ENCODE peak calls at places on chromosomes 16 and 17, in five cellular contexts. A is stomach, G is cardiac fibroblast, F is endothelial cell, D is heart left ventricle. Q is an unnamed sample.
A peak's percentile ranks its signal among the peaks of the same experiment; 100 is the strongest.

GRCh38 chr17:42107597-42108576 is 4.6 kb downstream of the DHX58 start:
- DNase-seq in D (peak; percentile 73), G (peak; percentile 66), A (peak; percentile 86), F (peak; percentile 87), Q (peak; percentile 95)

GRCh38 chr17:65696739-65697394 is 135.4 kb upstream of the AXIN2 start:
- DNase-seq in F (no peak), A (no peak), G (peak; percentile 58), D (no peak), Q (no peak)

GRCh38 chr16:76639685-76640289 is 362.6 kb downstream of the CNTNAP4 start:
- DNase-seq in G (peak; percentile 34), A (no peak), D (no peak), F (no peak), Q (peak; percentile 32)

GRCh38 chr17:67316776-67317175 is 49.6 kb downstream of the PSMD12 start:
- DNase-seq in F (no peak), A (no peak), G (no peak), D (no peak), Q (no peak)

GRCh38 chr16:68232335-68232734 is 3.6 kb downstream of the ESRP2 start:
- DNase-seq in G (no peak), A (no peak), F (no peak), D (no peak), Q (no peak)

GRCh38 chr17:49575524-49576120 is at the start of gene NXPH3:
- DNase-seq in A (peak; percentile 80), G (peak; percentile 61), D (peak; percentile 62), F (peak; percentile 90), Q (peak; percentile 79)

GRCh38 chr16:66406534-66407368 is 20.3 kb upstream of the BEAN1 start:
- DNase-seq in G (peak; percentile 75), D (peak; percentile 85), F (peak; percentile 91), A (peak; percentile 89), Q (peak; percentile 91)

GRCh38 chr17:40315678-40316570 is 6.9 kb downstream of the RARA start:
- DNase-seq in D (peak; percentile 23), G (no peak), A (peak; percentile 25), F (no peak), Q (peak; percentile 18)

GRCh38 chr17:55634702-55635101 is 88.0 kb downstream of the TMEM100 start:
- DNase-seq in A (no peak), G (peak; percentile 62), F (no peak), D (no peak), Q (no peak)

GRCh38 chr16:3182608-3183444 is 5.2 kb upstream of the OR1F1 start:
- DNase-seq in A (peak; percentile 37), D (no peak), F (peak; percentile 78), G (peak; percentile 47), Q (peak; percentile 71)

GRCh38 chr17:1783834-1784611 is 22.2 kb downstream of the SERPINF1 start:
- DNase-seq in D (peak; percentile 91), A (peak; percentile 63), F (no peak), G (peak; percentile 97), Q (no peak)

GRCh38 chr16:27317738-27318398 is 4.1 kb downstream of the IL4R start:
- DNase-seq in A (no peak), G (no peak), F (no peak), D (no peak), Q (no peak)

GRCh38 chr16:65445313-65446260 is 323.7 kb upstream of the CDH11 start:
- DNase-seq in G (peak; percentile 6), D (no peak), F (no peak), A (no peak), Q (no peak)

GRCh38 chr17:68461589-68461988 is 4.3 kb upstream of the WIPI1 start:
- DNase-seq in G (no peak), D (peak; percentile 69), A (peak; percentile 45), F (no peak), Q (no peak)

GRCh38 chr16:54783980-54784379 is 146.7 kb upstream of the IRX5 start:
- DNase-seq in A (no peak), D (no peak), G (no peak), F (no peak), Q (no peak)

GRCh38 chr17:47315451-47316266 is 8.1 kb upstream of the EFCAB13 start:
- DNase-seq in G (peak; percentile 89), F (peak; percentile 25), D (no peak), A (no peak), Q (peak; percentile 32)

GRCh38 chr17:67003231-67003630 is 38.7 kb downstream of the CACNG4 start:
- DNase-seq in D (no peak), F (no peak), A (no peak), G (no peak), Q (no peak)

GRCh38 chr17:60817187-60817586 is 139.5 kb downstream of the BCAS3 start:
- DNase-seq in A (no peak), G (peak; percentile 79), F (no peak), D (no peak), Q (no peak)

GRCh38 chr16:89094252-89094901 is 725 bp downstream of the ACSF3 start:
- DNase-seq in A (no peak), G (peak; percentile 9), F (no peak), D (no peak), Q (no peak)

GRCh38 chr17:28534740-28535375 is 17.6 kb downstream of the UNC119 start:
- DNase-seq in F (no peak), G (no peak), A (no peak), D (no peak), Q (no peak)

GRCh38 chr16:79272141-79272577 is 328.4 kb downstream of the MAF start:
- DNase-seq in F (no peak), D (no peak), A (no peak), G (no peak), Q (no peak)

GRCh38 chr17:64259922-64260321 is 3.1 kb downstream of the TEX2 start:
- DNase-seq in A (no peak), F (no peak), D (no peak), G (peak; percentile 78), Q (no peak)

GRCh38 chr17:81902023-81902652 is at the start of gene NPB:
- DNase-seq in D (peak; percentile 30), A (peak; percentile 49), F (no peak), G (no peak), Q (peak; percentile 58)

GRCh38 chr16:81730090-81731051 is 48.7 kb upstream of the PLCG2 start:
- DNase-seq in D (peak; percentile 89), A (peak; percentile 89), G (peak; percentile 86), F (peak; percentile 86), Q (peak; percentile 99)

GRCh38 chr17:45222273-45222993 is 748 bp downstream of the FMNL1 start:
- DNase-seq in G (no peak), A (no peak), F (no peak), D (peak; percentile 27), Q (peak; percentile 24)

GRCh38 chr16:3787924-3788661 is 70.8 kb upstream of the TRAP1 start:
- DNase-seq in G (no peak), D (no peak), F (no peak), A (no peak), Q (peak; percentile 60)

GRCh38 chr16:27818231-27818630 is 245.3 kb downstream of the GSG1L start:
- DNase-seq in G (no peak), A (no peak), F (no peak), D (no peak), Q (peak; percentile 2)

GRCh38 chr16:30951785-30952184 is 2.9 kb downstream of the ORAI3 start:
- DNase-seq in D (no peak), F (no peak), A (peak; percentile 81), G (peak; percentile 95), Q (no peak)

GRCh38 chr17:16432017-16432416 is 16.6 kb downstream of the TRPV2 start:
- DNase-seq in D (no peak), G (no peak), A (no peak), F (no peak), Q (no peak)

DNA sequence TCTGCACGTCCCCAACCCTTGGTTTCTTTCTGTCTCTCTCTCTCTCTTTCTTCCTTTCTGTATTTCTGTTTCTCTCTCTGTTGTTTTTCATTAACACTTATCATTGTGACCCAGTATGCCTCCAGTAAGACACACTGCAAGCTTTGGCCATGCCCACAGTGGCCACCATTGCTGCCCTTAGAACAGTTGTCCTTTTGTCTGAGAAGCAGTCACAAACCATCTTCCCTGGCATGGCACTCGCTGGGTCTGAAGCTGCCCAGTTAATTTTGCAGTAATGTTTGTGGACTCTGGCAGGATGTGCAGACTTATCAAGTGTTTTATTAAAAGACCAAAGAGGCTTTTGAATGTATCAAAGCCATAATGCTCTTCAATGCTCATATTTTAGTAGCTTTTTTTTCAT is 146.9 kb downstream of the MSI2 start:
- DNase-seq in F (no peak), D (no peak), A (no peak), G (no peak), Q (no peak)
- TF ChIP-seq CTCF in F (no peak), D (no peak), A (no peak), G (no peak), Q (no peak)

GRCh38 chr17:56884483-56885144 is 29.2 kb downstream of the TRIM25 start:
- DNase-seq in G (no peak), F (no peak), D (no peak), A (no peak), Q (no peak)
- TF ChIP-seq CTCF in G (no peak), F (no peak), D (no peak), A (no peak), Q (no peak)

GRCh38 chr17:75405365-75406221 is at the start of gene GRB2:
- DNase-seq in D (peak; percentile 99), F (peak; percentile 100), A (peak; percentile 99), G (peak; percentile 97), Q (peak; percentile 100)
- TF ChIP-seq CTCF in D (no peak), F (no peak), A (peak; percentile 8), G (no peak), Q (no peak)

GRCh38 chr17:5297245-5297644 is 15.2 kb downstream of the RABEP1 start:
- DNase-seq in G (no peak), F (no peak), A (no peak), D (no peak), Q (no peak)
- TF ChIP-seq CTCF in G (no peak), F (no peak), A (no peak), D (no peak), Q (no peak)

GRCh38 chr16:634996-635395 is 1.1 kb downstream of the METTL26 start:
- DNase-seq in A (no peak), G (no peak), F (no peak), D (no peak), Q (no peak)
- TF ChIP-seq CTCF in A (no peak), G (no peak), F (no peak), D (no peak), Q (no peak)